ENCODE peak calls at places on chromosome 12, in seven cellular contexts. One of them, this sample, is unnamed.

GRCh38 chr12:116524311-116524710 is 34.9 kb upstream of the MAP1LC3B2 start:
- DNase-seq in mammary epithelial cell: no peak
- DNase-seq in neural crest cell: no peak
- DNase-seq in Panc1: no peak
- DNase-seq in heart left ventricle: no peak
- DNase-seq in natural killer cell: no peak
- DNase-seq in Caco-2: no peak
- DNase-seq in this sample: no peak

GRCh38 chr12:74537126-74537706 is 419 bp upstream of the ATXN7L3B start:
- DNase-seq in mammary epithelial cell: peak; percentile 53
- DNase-seq in neural crest cell: no peak
- DNase-seq in Panc1: peak; percentile 64
- DNase-seq in heart left ventricle: no peak
- DNase-seq in natural killer cell: no peak
- DNase-seq in Caco-2: peak; percentile 30
- DNase-seq in this sample: no peak

GRCh38 chr12:42450248-42450647 is 124.3 kb downstream of the PPHLN1 start:
- DNase-seq in mammary epithelial cell: peak; percentile 31
- DNase-seq in neural crest cell: no peak
- DNase-seq in Panc1: no peak
- DNase-seq in heart left ventricle: no peak
- DNase-seq in natural killer cell: no peak
- DNase-seq in Caco-2: no peak
- DNase-seq in this sample: no peak

GRCh38 chr12:6372403-6373003 is 2.9 kb downstream of the SCNN1A start:
- DNase-seq in mammary epithelial cell: peak; percentile 92
- DNase-seq in neural crest cell: no peak
- DNase-seq in Panc1: peak; percentile 71
- DNase-seq in heart left ventricle: no peak
- DNase-seq in natural killer cell: no peak
- DNase-seq in Caco-2: peak; percentile 77
- DNase-seq in this sample: no peak

GRCh38 chr12:1864867-1865266 is 44.5 kb downstream of the LRTM2 start:
- DNase-seq in mammary epithelial cell: no peak
- DNase-seq in neural crest cell: no peak
- DNase-seq in Panc1: no peak
- DNase-seq in heart left ventricle: no peak
- DNase-seq in natural killer cell: no peak
- DNase-seq in Caco-2: no peak
- DNase-seq in this sample: no peak

GRCh38 chr12:63302941-63303536 is 152.0 kb upstream of the AVPR1A start:
- DNase-seq in mammary epithelial cell: no peak
- DNase-seq in neural crest cell: no peak
- DNase-seq in Panc1: no peak
- DNase-seq in heart left ventricle: no peak
- DNase-seq in natural killer cell: no peak
- DNase-seq in Caco-2: no peak
- DNase-seq in this sample: no peak

GRCh38 chr12:107320031-107320928 is 226.9 kb upstream of the CRY1 start:
- DNase-seq in mammary epithelial cell: peak; percentile 91
- DNase-seq in neural crest cell: no peak
- DNase-seq in Panc1: no peak
- DNase-seq in heart left ventricle: peak; percentile 33
- DNase-seq in natural killer cell: peak; percentile 54
- DNase-seq in Caco-2: peak; percentile 18
- DNase-seq in this sample: no peak

GRCh38 chr12:12482150-12482761 is 80.4 kb downstream of the DUSP16 start:
- DNase-seq in mammary epithelial cell: no peak
- DNase-seq in neural crest cell: no peak
- DNase-seq in Panc1: no peak
- DNase-seq in heart left ventricle: no peak
- DNase-seq in natural killer cell: no peak
- DNase-seq in Caco-2: no peak
- DNase-seq in this sample: no peak

GRCh38 chr12:90211017-90211416 is 502.4 kb upstream of the ATP2B1 start:
- DNase-seq in mammary epithelial cell: peak; percentile 77
- DNase-seq in neural crest cell: no peak
- DNase-seq in Panc1: peak; percentile 8
- DNase-seq in heart left ventricle: no peak
- DNase-seq in natural killer cell: no peak
- DNase-seq in Caco-2: no peak
- DNase-seq in this sample: no peak

GRCh38 chr12:115750340-115750739 is 527.2 kb downstream of the MED13L start:
- DNase-seq in mammary epithelial cell: no peak
- DNase-seq in neural crest cell: no peak
- DNase-seq in Panc1: no peak
- DNase-seq in heart left ventricle: no peak
- DNase-seq in natural killer cell: no peak
- DNase-seq in Caco-2: no peak
- DNase-seq in this sample: no peak

GRCh38 chr12:53182836-53183235 is 2.1 kb upstream of the CSAD start:
- DNase-seq in mammary epithelial cell: no peak
- DNase-seq in neural crest cell: no peak
- DNase-seq in Panc1: no peak
- DNase-seq in heart left ventricle: no peak
- DNase-seq in natural killer cell: no peak
- DNase-seq in Caco-2: no peak
- DNase-seq in this sample: no peak

GRCh38 chr12:121388421-121388981 is 11.4 kb upstream of the RNF34 start:
- DNase-seq in mammary epithelial cell: peak; percentile 85
- DNase-seq in neural crest cell: no peak
- DNase-seq in Panc1: no peak
- DNase-seq in heart left ventricle: no peak
- DNase-seq in natural killer cell: no peak
- DNase-seq in Caco-2: no peak
- DNase-seq in this sample: no peak

GRCh38 chr12:15770581-15770980 is 18.6 kb downstream of the EPS8 start:
- DNase-seq in mammary epithelial cell: no peak
- DNase-seq in neural crest cell: no peak
- DNase-seq in Panc1: no peak
- DNase-seq in heart left ventricle: no peak
- DNase-seq in natural killer cell: no peak
- DNase-seq in Caco-2: no peak
- DNase-seq in this sample: no peak
- TF ChIP-seq CTCF in mammary epithelial cell: no peak
- TF ChIP-seq CTCF in neural crest cell: no peak
- TF ChIP-seq CTCF in Panc1: no peak
- TF ChIP-seq CTCF in heart left ventricle: no peak
- TF ChIP-seq CTCF in natural killer cell: no peak
- TF ChIP-seq CTCF in Caco-2: no peak
- TF ChIP-seq CTCF in this sample: no peak

GRCh38 chr12:109567296-109567695 is 6.0 kb downstream of the MMAB start:
- DNase-seq in mammary epithelial cell: no peak
- DNase-seq in neural crest cell: no peak
- DNase-seq in Panc1: no peak
- DNase-seq in heart left ventricle: no peak
- DNase-seq in natural killer cell: no peak
- DNase-seq in Caco-2: no peak
- DNase-seq in this sample: no peak
- TF ChIP-seq CTCF in mammary epithelial cell: no peak
- TF ChIP-seq CTCF in neural crest cell: no peak
- TF ChIP-seq CTCF in Panc1: no peak
- TF ChIP-seq CTCF in heart left ventricle: no peak
- TF ChIP-seq CTCF in natural killer cell: no peak
- TF ChIP-seq CTCF in Caco-2: no peak
- TF ChIP-seq CTCF in this sample: no peak

GRCh38 chr12:91854725-91855124 is 290.9 kb downstream of the BTG1 start:
- DNase-seq in mammary epithelial cell: peak; percentile 41
- DNase-seq in neural crest cell: no peak
- DNase-seq in Panc1: no peak
- DNase-seq in heart left ventricle: no peak
- DNase-seq in natural killer cell: no peak
- DNase-seq in Caco-2: no peak
- DNase-seq in this sample: no peak
- TF ChIP-seq CTCF in mammary epithelial cell: no peak
- TF ChIP-seq CTCF in neural crest cell: no peak
- TF ChIP-seq CTCF in Panc1: no peak
- TF ChIP-seq CTCF in heart left ventricle: no peak
- TF ChIP-seq CTCF in natural killer cell: no peak
- TF ChIP-seq CTCF in Caco-2: no peak
- TF ChIP-seq CTCF in this sample: no peak

GRCh38 chr12:76080729-76081415 is 3.6 kb downstream of the NAP1L1 start:
- DNase-seq in mammary epithelial cell: no peak
- DNase-seq in neural crest cell: no peak
- DNase-seq in Panc1: no peak
- DNase-seq in heart left ventricle: no peak
- DNase-seq in natural killer cell: no peak
- DNase-seq in Caco-2: peak; percentile 32
- DNase-seq in this sample: no peak
- TF ChIP-seq CTCF in mammary epithelial cell: peak; percentile 8
- TF ChIP-seq CTCF in neural crest cell: peak; percentile 48
- TF ChIP-seq CTCF in Panc1: peak; percentile 52
- TF ChIP-seq CTCF in heart left ventricle: no peak
- TF ChIP-seq CTCF in natural killer cell: no peak
- TF ChIP-seq CTCF in Caco-2: peak; percentile 13
- TF ChIP-seq CTCF in this sample: peak; percentile 42

GRCh38 chr12:44015333-44015941 is 179.6 kb downstream of the TMEM117 start:
- DNase-seq in mammary epithelial cell: peak; percentile 41
- DNase-seq in neural crest cell: no peak
- DNase-seq in Panc1: peak; percentile 33
- DNase-seq in heart left ventricle: no peak
- DNase-seq in natural killer cell: no peak
- DNase-seq in Caco-2: peak; percentile 62
- DNase-seq in this sample: no peak
- TF ChIP-seq CTCF in mammary epithelial cell: peak; percentile 50
- TF ChIP-seq CTCF in neural crest cell: peak; percentile 81
- TF ChIP-seq CTCF in Panc1: peak; percentile 66
- TF ChIP-seq CTCF in heart left ventricle: peak; percentile 65
- TF ChIP-seq CTCF in natural killer cell: peak; percentile 53
- TF ChIP-seq CTCF in Caco-2: peak; percentile 62
- TF ChIP-seq CTCF in this sample: peak; percentile 69